ENCODE peak calls at places on chromosomes 16 and 17, in nine cellular contexts. L is heart right ventricle, T is cardiac muscle cell, E is GM23248, W is endothelial cell of umbilical vein, A is right atrium auricular region, N is Caco-2, Z is tibial nerve, K is body of pancreas. J is an unnamed sample.

GRCh38 chr16:85402910-85403692 is 210.0 kb upstream of the GSE1 start:
- DNase-seq in A (no peak), K (peak; percentile 7), N (peak; percentile 7), W (peak; percentile 71), T (peak; percentile 85), E (no peak), L (peak; percentile 75), Z (peak; percentile 17), J (no peak)

GRCh38 chr17:55751720-55752250 is 934 bp downstream of the PCTP start:
- DNase-seq in K (no peak), A (no peak), L (no peak), N (no peak), W (no peak), T (no peak), Z (no peak), E (no peak), J (no peak)

GRCh38 chr16:86844691-86845090 is 266.3 kb downstream of the FOXL1 start:
- DNase-seq in W (no peak), Z (no peak), K (no peak), T (no peak), L (no peak), E (no peak), N (peak; percentile 33), A (no peak), J (peak; percentile 27)

GRCh38 chr16:53043462-53043861 is 9.2 kb downstream of the CHD9NB start:
- DNase-seq in K (no peak), E (peak; percentile 37), W (no peak), A (no peak), Z (no peak), N (no peak), L (peak; percentile 22), T (peak; percentile 31), J (no peak)

GRCh38 chr16:86091976-86092375 is 193.0 kb downstream of the IRF8 start:
- DNase-seq in L (no peak), A (no peak), T (no peak), K (no peak), N (no peak), E (no peak), Z (no peak), W (no peak), J (no peak)

GRCh38 chr16:86060381-86061317 is 161.7 kb downstream of the IRF8 start:
- DNase-seq in A (no peak), K (no peak), N (no peak), T (no peak), W (no peak), E (no peak), L (no peak), Z (no peak), J (no peak)

GRCh38 chr16:71297252-71297651 is 8.1 kb upstream of the CMTR2 start:
- DNase-seq in L (no peak), Z (no peak), K (peak; percentile 20), A (no peak), E (no peak), W (no peak), N (no peak), T (peak; percentile 14), J (no peak)

GRCh38 chr16:49441366-49441780 is 67.8 kb downstream of the C16orf78 start:
- DNase-seq in E (no peak), L (peak; percentile 77), A (no peak), T (peak; percentile 3), W (no peak), K (peak; percentile 33), Z (no peak), N (no peak), J (peak; percentile 47)

GRCh38 chr17:30922235-30922993 is 669 bp downstream of the ADAP2 start:
- DNase-seq in K (peak; percentile 15), Z (no peak), N (peak; percentile 19), W (no peak), A (no peak), E (peak; percentile 44), L (peak; percentile 8), T (no peak), J (no peak)

GRCh38 chr16:69567031-69567680 is 1.4 kb downstream of the NFAT5 start:
- DNase-seq in W (peak; percentile 67), T (no peak), N (peak; percentile 66), Z (no peak), E (peak; percentile 58), K (peak; percentile 47), L (no peak), A (no peak), J (no peak)

GRCh38 chr16:69563605-69564580 is 1.9 kb upstream of the NFAT5 start:
- DNase-seq in W (peak; percentile 69), E (peak; percentile 40), N (peak; percentile 22), A (no peak), L (no peak), T (peak; percentile 16), K (no peak), Z (no peak), J (no peak)

GRCh38 chr16:69566437-69567030 is 768 bp downstream of the NFAT5 start:
- DNase-seq in K (peak; percentile 57), N (peak; percentile 60), W (peak; percentile 72), L (peak; percentile 77), T (peak; percentile 75), Z (peak; percentile 22), E (peak; percentile 88), A (peak; percentile 66), J (peak; percentile 45)

GRCh38 chr16:69564845-69565610 is 738 bp upstream of the NFAT5 start:
- DNase-seq in E (peak; percentile 47), Z (no peak), K (no peak), N (no peak), L (no peak), W (peak; percentile 49), T (peak; percentile 13), A (no peak), J (no peak)

DNA sequence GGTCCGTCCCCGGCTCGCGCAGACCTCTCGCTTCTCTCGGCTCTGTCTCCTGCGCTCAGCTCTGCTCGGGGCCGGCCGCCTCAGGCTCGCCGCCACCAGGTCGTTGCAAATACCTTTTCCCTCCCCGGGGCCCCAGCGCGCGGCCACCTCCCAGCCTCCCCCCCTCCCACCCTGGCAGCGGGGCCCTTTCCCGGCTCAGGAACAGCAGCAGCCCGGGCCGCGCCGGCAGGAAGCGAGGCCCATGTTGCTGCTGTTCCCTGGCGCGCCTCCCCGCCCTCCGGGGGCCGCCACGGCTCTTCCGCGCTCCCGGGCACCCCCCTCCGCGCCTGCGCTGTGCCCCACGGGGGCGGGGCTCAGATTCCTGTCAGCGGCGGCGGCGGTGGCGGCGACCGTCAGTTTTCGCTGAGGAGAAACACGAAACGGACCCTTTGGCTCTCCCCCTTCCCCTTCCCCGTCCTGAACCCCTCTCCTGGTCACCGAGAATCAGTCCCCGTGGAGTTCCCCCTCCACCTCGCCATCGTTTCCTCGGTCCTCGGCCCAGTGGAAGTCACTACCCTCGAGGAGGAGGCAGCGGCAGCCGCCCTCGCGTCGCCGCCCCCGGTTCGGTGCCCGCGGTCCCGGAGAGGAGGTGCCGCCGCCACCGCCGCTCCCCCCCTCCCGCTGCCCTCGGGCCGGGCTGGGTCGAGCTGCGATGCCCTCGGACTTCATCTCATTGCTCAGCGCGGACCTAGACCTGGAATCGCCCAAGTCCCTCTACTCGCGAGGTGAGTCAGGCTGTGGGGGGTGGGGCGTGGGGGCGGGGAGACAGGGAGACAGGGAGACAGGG is at the start of gene NFAT5:
- DNase-seq in Z (peak; percentile 85), L (peak; percentile 86), T (peak; percentile 91), A (peak; percentile 89), K (peak; percentile 92), N (peak; percentile 98), W (peak; percentile 94), E (peak; percentile 89), J (peak; percentile 92)
- H3K4me1 ChIP-seq in Z (peaks cover 40% of the 10 kb centered on the region), L (peaks cover 44% of the 10 kb centered on the region), T (peaks cover 28% of the 10 kb centered on the region), A (no peaks in the 10 kb centered on the region), K (peaks cover 38% of the 10 kb centered on the region), N (peaks cover 38% of the 10 kb centered on the region), W (peaks cover 31% of the 10 kb centered on the region), E (peaks cover 30% of the 10 kb centered on the region), J (peaks cover 63% of the 10 kb centered on the region)

GRCh38 chr16:1545044-1545736 is 11.7 kb downstream of the TMEM204 start:
- DNase-seq in W (peak; percentile 64), L (peak; percentile 83), T (no peak), Z (no peak), N (no peak), K (no peak), A (peak; percentile 77), E (no peak), J (no peak)
- H3K4me1 ChIP-seq in W (peaks cover 67% of the 10 kb centered on the region), L (peaks cover 99% of the 10 kb centered on the region), T (peaks cover 18% of the 10 kb centered on the region), Z (peaks cover 17% of the 10 kb centered on the region), N (no peaks in the 10 kb centered on the region), K (peaks cover 8% of the 10 kb centered on the region), A (no peaks in the 10 kb centered on the region), E (peaks cover 5% of the 10 kb centered on the region), J (peaks cover 73% of the 10 kb centered on the region)

GRCh38 chr17:78422267-78422605 is 43.8 kb downstream of the PGS1 start:
- DNase-seq in N (no peak), Z (no peak), K (no peak), E (no peak), W (no peak), L (no peak), A (no peak), T (no peak), J (no peak)

GRCh38 chr17:78421084-78421533 is 42.7 kb downstream of the PGS1 start:
- DNase-seq in N (no peak), A (no peak), E (no peak), Z (no peak), K (no peak), L (no peak), W (no peak), T (no peak), J (no peak)

GRCh38 chr17:78422872-78423588 is 44.6 kb downstream of the PGS1 start:
- DNase-seq in L (no peak), K (no peak), Z (no peak), N (no peak), E (no peak), T (no peak), A (no peak), W (no peak), J (no peak)

GRCh38 chr17:78419970-78420820 is 41.7 kb downstream of the PGS1 start:
- DNase-seq in W (no peak), L (no peak), T (no peak), K (no peak), A (no peak), Z (no peak), E (peak; percentile 39), N (no peak), J (no peak)

GRCh38 chr17:78421534-78422266 is 43.3 kb downstream of the PGS1 start:
- DNase-seq in N (peak; percentile 93), E (peak; percentile 78), W (peak; percentile 77), T (peak; percentile 79), L (peak; percentile 76), A (no peak), K (peak; percentile 79), Z (peak; percentile 50), J (peak; percentile 80)
- H3K4me1 ChIP-seq in N (peaks cover 37% of the 10 kb centered on the region), E (no peaks in the 10 kb centered on the region), W (peaks cover 9% of the 10 kb centered on the region), T (peaks cover 24% of the 10 kb centered on the region), L (peaks cover 62% of the 10 kb centered on the region), A (no peaks in the 10 kb centered on the region), K (no peaks in the 10 kb centered on the region), Z (peaks cover 19% of the 10 kb centered on the region), J (peaks cover 6% of the 10 kb centered on the region)

DNA sequence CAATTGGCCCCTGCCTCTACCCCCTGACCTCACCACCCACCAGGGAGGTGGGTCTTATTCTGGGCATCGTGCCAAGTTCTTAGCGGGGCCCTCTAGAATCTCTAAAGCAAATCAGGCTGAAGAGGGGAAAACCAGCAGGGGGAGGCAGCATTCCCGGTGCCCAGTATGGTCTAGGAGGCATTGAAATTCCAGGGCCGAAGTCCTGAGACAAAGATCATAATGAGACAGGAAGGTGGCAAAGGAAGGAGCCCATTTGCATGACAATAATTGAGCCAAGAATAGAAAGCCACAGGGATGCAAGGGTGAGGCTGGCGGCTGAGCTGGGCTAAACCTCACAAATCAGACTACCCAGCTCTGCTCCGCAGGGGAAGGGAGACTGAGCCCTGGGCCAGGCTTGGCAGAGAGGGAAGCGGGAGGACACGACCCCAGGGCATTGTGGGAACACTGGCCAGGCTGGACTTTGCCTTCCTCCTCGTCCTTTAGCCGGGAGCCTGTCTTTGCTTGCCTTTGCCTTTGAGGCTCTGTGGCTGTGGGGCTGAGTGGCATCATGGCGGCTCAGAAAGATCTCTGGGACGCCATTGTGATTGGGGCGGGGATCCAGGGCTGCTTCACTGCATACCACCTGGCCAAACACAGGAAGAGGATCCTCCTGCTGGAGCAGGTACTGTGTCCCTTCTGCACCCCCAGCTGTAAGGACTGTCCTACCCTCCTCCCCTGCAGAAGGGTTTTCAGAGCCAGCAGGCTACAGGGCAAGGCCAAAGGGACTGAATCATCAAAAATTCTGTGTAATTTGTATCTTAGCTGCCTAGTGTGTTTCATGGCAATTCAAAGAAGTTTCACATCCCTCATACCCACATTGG is at the start of gene PIPOX:
- DNase-seq in Z (no peak), T (peak; percentile 81), L (peak; percentile 20), N (no peak), W (peak; percentile 54), K (peak; percentile 42), A (no peak), E (no peak), J (no peak)
- H3K4me1 ChIP-seq in Z (peaks cover 18% of the 10 kb centered on the region), T (peaks cover 17% of the 10 kb centered on the region), L (peaks cover 8% of the 10 kb centered on the region), N (no peaks in the 10 kb centered on the region), W (peaks cover 7% of the 10 kb centered on the region), K (peaks cover 11% of the 10 kb centered on the region), A (no peaks in the 10 kb centered on the region), E (peaks cover 6% of the 10 kb centered on the region), J (no peaks in the 10 kb centered on the region)

J was measured in stomach.